ENCODE peak calls at places on chromosome 19, in five cellular contexts. O is thoracic aorta; B is lung; C is neuronal stem cell; V is CD4-positive, alpha-beta T cell. W is an unnamed sample. For H3K9me3, the result is how much of the 10 kb centered on the place peaks cover.

GRCh38 chr19:41367848-41368301 is 3.9 kb upstream of the B9D2 start:
- DNase-seq in V (no peak), O (no peak), B (no peak), C (no peak), W (no peak)

GRCh38 chr19:55352040-55352439 is 2.5 kb downstream of the COX6B2 start:
- DNase-seq in B (no peak), O (no peak), V (no peak), C (no peak), W (no peak)

GRCh38 chr19:34217952-34218817 is 36.2 kb upstream of the GARRE1 start:
- DNase-seq in V (peak), C (no peak), O (no peak), B (no peak), W (no peak)

GRCh38 chr19:39704181-39705044 is at the start of gene LGALS14:
- DNase-seq in O (no peak), B (no peak), V (no peak), C (no peak), W (no peak)

GRCh38 chr19:35090795-35091214 is 24.8 kb upstream of the FXYD3 start:
- DNase-seq in B (no peak), O (no peak), V (no peak), C (no peak), W (no peak)

GRCh38 chr19:41698746-41699230 is 9.6 kb upstream of the CEACAM5 start:
- DNase-seq in O (no peak), C (no peak), B (no peak), V (no peak), W (no peak)

GRCh38 chr19:47703301-47703700 is 9.9 kb upstream of the EHD2 start:
- DNase-seq in C (no peak), B (no peak), O (no peak), V (no peak), W (no peak)

GRCh38 chr19:1812426-1813196 is 535 bp upstream of the ATP8B3 start:
- DNase-seq in C (peak), O (peak), B (peak), V (peak), W (peak)

GRCh38 chr19:2027361-2027760 is 11.8 kb upstream of the BTBD2 start:
- DNase-seq in C (no peak), O (no peak), V (no peak), B (no peak), W (no peak)

GRCh38 chr19:17718467-17718987 is 753 bp upstream of the MAP1S start:
- DNase-seq in O (no peak), C (no peak), V (no peak), B (no peak), W (no peak)

GRCh38 chr19:52307275-52307674 is 10.3 kb downstream of the ZNF480 start:
- DNase-seq in O (no peak), B (no peak), V (no peak), C (peak), W (no peak)
- H3K9me3 ChIP-seq in O (half or more), B (under half), V (half or more), C (under half), W (under half)

DNA sequence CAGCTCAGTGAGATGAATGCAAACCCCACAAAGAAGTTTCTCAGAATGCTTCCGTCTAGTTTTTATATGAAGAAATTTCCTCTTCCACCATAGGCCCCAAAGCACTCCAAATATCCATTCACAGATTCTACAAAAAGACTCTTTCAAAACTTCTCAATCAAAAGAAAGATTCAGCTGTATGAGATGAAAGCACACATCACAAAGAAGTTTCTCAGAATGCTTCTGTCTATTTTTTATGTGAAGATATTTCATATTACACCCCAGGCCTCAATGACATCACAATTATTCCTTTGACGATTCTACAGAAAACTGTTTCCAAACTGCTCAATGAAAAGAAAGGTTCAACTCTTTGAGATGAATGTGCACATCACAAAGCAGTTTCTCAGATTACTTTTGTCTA is 1819.4 kb downstream of the UQCRFS1 start:
- DNase-seq in V (no peak), C (no peak), O (no peak), B (no peak), W (no peak)
- H3K9me3 ChIP-seq in V (under half), C (under half), O (under half), B (under half), W (under half)

GRCh38 chr19:58243351-58243750 is 14.6 kb downstream of the ZNF544 start:
- DNase-seq in C (no peak), B (no peak), O (no peak), V (no peak), W (no peak)
- H3K9me3 ChIP-seq in C (half or more), B (under half), O (half or more), V (half or more), W (under half)

GRCh38 chr19:12425501-12426274 is 15.1 kb downstream of the ZNF443 start:
- DNase-seq in O (no peak), B (no peak), C (no peak), V (no peak), W (no peak)
- H3K9me3 ChIP-seq in O (under half), B (under half), C (under half), V (under half), W (under half)

GRCh38 chr19:43224855-43225253 is 19.4 kb upstream of the PSG4 start:
- DNase-seq in O (no peak), V (no peak), B (no peak), C (no peak), W (no peak)
- H3K9me3 ChIP-seq in O (under half), V (under half), B (under half), C (under half), W (under half)

W was measured in T-helper 17 cell.